ENCODE peak calls at places on chromosomes 16 and 17, in nine cellular contexts. One of them, this sample, is unnamed.
A peak's percentile ranks its signal among the peaks of the same experiment; 100 is the strongest.

GRCh38 chr16:77682586-77682985 is 39.7 kb upstream of the NUDT7 start:
- DNase-seq in AML-193: no peak
- DNase-seq in K562: no peak
- DNase-seq in DND-41: no peak
- DNase-seq in omental fat pad: no peak
- DNase-seq in fibroblast of lung: no peak
- DNase-seq in Daoy: no peak
- DNase-seq in HTR-8/SVneo: no peak
- DNase-seq in GM23338: no peak
- DNase-seq in this sample: no peak

GRCh38 chr16:937311-937710 is 33.5 kb downstream of the LMF1 start:
- DNase-seq in AML-193: no peak
- DNase-seq in K562: no peak
- DNase-seq in DND-41: no peak
- DNase-seq in omental fat pad: no peak
- DNase-seq in fibroblast of lung: no peak
- DNase-seq in Daoy: no peak
- DNase-seq in HTR-8/SVneo: no peak
- DNase-seq in GM23338: no peak
- DNase-seq in this sample: no peak

GRCh38 chr17:72518333-72518732 is 397.5 kb downstream of the SOX9 start:
- DNase-seq in AML-193: no peak
- DNase-seq in K562: no peak
- DNase-seq in DND-41: no peak
- DNase-seq in omental fat pad: no peak
- DNase-seq in fibroblast of lung: no peak
- DNase-seq in Daoy: no peak
- DNase-seq in HTR-8/SVneo: no peak
- DNase-seq in GM23338: no peak
- DNase-seq in this sample: no peak

GRCh38 chr17:9928601-9929341 is 23.7 kb upstream of the RCVRN start:
- DNase-seq in AML-193: no peak
- DNase-seq in K562: peak; percentile 12
- DNase-seq in DND-41: no peak
- DNase-seq in omental fat pad: no peak
- DNase-seq in fibroblast of lung: peak; percentile 93
- DNase-seq in Daoy: peak; percentile 76
- DNase-seq in HTR-8/SVneo: peak; percentile 75
- DNase-seq in GM23338: peak; percentile 93
- DNase-seq in this sample: peak; percentile 1

GRCh38 chr17:38464723-38465419 is 36.6 kb downstream of the ARHGAP23 start:
- DNase-seq in AML-193: no peak
- DNase-seq in K562: peak; percentile 90
- DNase-seq in DND-41: no peak
- DNase-seq in omental fat pad: peak; percentile 50
- DNase-seq in fibroblast of lung: peak; percentile 96
- DNase-seq in Daoy: peak; percentile 91
- DNase-seq in HTR-8/SVneo: peak; percentile 96
- DNase-seq in GM23338: peak; percentile 21
- DNase-seq in this sample: peak; percentile 48

GRCh38 chr16:90018297-90019200 is 707 bp downstream of the DBNDD1 start:
- DNase-seq in AML-193: no peak
- DNase-seq in K562: peak; percentile 50
- DNase-seq in DND-41: no peak
- DNase-seq in omental fat pad: no peak
- DNase-seq in fibroblast of lung: no peak
- DNase-seq in Daoy: no peak
- DNase-seq in HTR-8/SVneo: no peak
- DNase-seq in GM23338: peak; percentile 54
- DNase-seq in this sample: no peak

GRCh38 chr16:2022723-2023097 is 3.1 kb downstream of the NPW start:
- DNase-seq in AML-193: peak; percentile 26
- DNase-seq in K562: peak; percentile 69
- DNase-seq in DND-41: peak; percentile 71
- DNase-seq in omental fat pad: no peak
- DNase-seq in fibroblast of lung: peak; percentile 55
- DNase-seq in Daoy: peak; percentile 41
- DNase-seq in HTR-8/SVneo: no peak
- DNase-seq in GM23338: peak; percentile 82
- DNase-seq in this sample: no peak

GRCh38 chr17:68143425-68143824 is 104.4 kb upstream of the AMZ2 start:
- DNase-seq in AML-193: no peak
- DNase-seq in K562: no peak
- DNase-seq in DND-41: no peak
- DNase-seq in omental fat pad: no peak
- DNase-seq in fibroblast of lung: no peak
- DNase-seq in Daoy: no peak
- DNase-seq in HTR-8/SVneo: no peak
- DNase-seq in GM23338: no peak
- DNase-seq in this sample: no peak

GRCh38 chr17:4485676-4486646 is 12.7 kb upstream of the SPNS2 start:
- DNase-seq in AML-193: no peak
- DNase-seq in K562: no peak
- DNase-seq in DND-41: no peak
- DNase-seq in omental fat pad: no peak
- DNase-seq in fibroblast of lung: no peak
- DNase-seq in Daoy: no peak
- DNase-seq in HTR-8/SVneo: no peak
- DNase-seq in GM23338: no peak
- DNase-seq in this sample: no peak

This sample was measured in epithelial cell of prostate.